ENCODE peak calls at places on chromosomes 11 and 22, in seven cellular contexts. P is MV-4-11; Q is stimulated activated CD8-positive, alpha-beta memory T cell treated with anti-CD3 and anti-CD28 coated beads, Interleukin-15, amount 100 ng/mL, for 1 hour; J is Right ventricle myocardium superior; V is GM03348; L is progenitor cell of endocrine pancreas; Y is stimulated activated CD4-positive, alpha-beta T cell treated with anti-CD3 and anti-CD28 coated beads, Interleukin-15, amount 100 ng/mL, for 48 hours. Z is an unnamed sample.

GRCh38 chr11:57763568-57763967 is 2.0 kb downstream of the CTNND1 start:
- DNase-seq in P (no peak), Q (no peak), J (no peak), V (peak), L (no peak), Y (no peak), Z (no peak)

GRCh38 chr22:30424471-30425326 is 869 bp upstream of the MTFP1 start:
- DNase-seq in P (no peak), Q (no peak), J (no peak), V (no peak), L (no peak), Y (no peak), Z (no peak)

GRCh38 chr22:48844096-48844675 is 983.5 kb downstream of the BRD1 start:
- DNase-seq in P (no peak), Q (no peak), J (peak), V (no peak), L (no peak), Y (no peak), Z (no peak)

GRCh38 chr11:122202951-122203456 is 87.0 kb upstream of the BLID start:
- DNase-seq in P (peak), Q (no peak), J (peak), V (peak), L (peak), Y (peak), Z (no peak)

GRCh38 chr11:56783448-56784041 is 35.0 kb upstream of the OR9G4 start:
- DNase-seq in P (peak), Q (no peak), J (no peak), V (peak), L (no peak), Y (no peak), Z (peak)

GRCh38 chr11:61907282-61907681 is 10.1 kb downstream of the RAB3IL1 start:
- DNase-seq in P (no peak), Q (no peak), J (peak), V (no peak), L (no peak), Y (no peak), Z (no peak)

GRCh38 chr22:28992565-28993326 is 68.9 kb downstream of the C22orf31 start:
- DNase-seq in P (no peak), Q (no peak), J (no peak), V (no peak), L (no peak), Y (no peak), Z (no peak)

GRCh38 chr22:39634530-39635399 is 64.2 kb downstream of the CACNA1I start:
- DNase-seq in P (no peak), Q (no peak), J (no peak), V (peak), L (no peak), Y (peak), Z (peak)

GRCh38 chr11:11148104-11148509 is 204.9 kb downstream of the CSNK2A3 start:
- DNase-seq in P (no peak), Q (no peak), J (peak), V (peak), L (no peak), Y (no peak), Z (peak)

GRCh38 chr11:115291391-115291744 is 212.8 kb downstream of the CADM1 start:
- DNase-seq in P (no peak), Q (no peak), J (no peak), V (no peak), L (no peak), Y (no peak), Z (no peak)

GRCh38 chr11:122327528-122327927 is 211.5 kb upstream of the BLID start:
- DNase-seq in P (no peak), Q (no peak), J (no peak), V (no peak), L (no peak), Y (no peak), Z (no peak)

GRCh38 chr22:47918936-47919505 is 1156.6 kb downstream of the TBC1D22A start:
- DNase-seq in P (no peak), Q (no peak), J (no peak), V (no peak), L (no peak), Y (no peak), Z (no peak)

GRCh38 chr11:93225642-93226041 is 27.9 kb upstream of the SLC36A4 start:
- DNase-seq in P (peak), Q (no peak), J (no peak), V (peak), L (no peak), Y (no peak), Z (no peak)

GRCh38 chr22:46079861-46080821 is 70.2 kb upstream of the PPARA start:
- DNase-seq in P (peak), Q (no peak), J (peak), V (peak), L (no peak), Y (no peak), Z (no peak)

GRCh38 chr11:85752890-85753581 is 57.9 kb downstream of the SYTL2 start:
- DNase-seq in P (no peak), Q (peak), J (peak), V (no peak), L (no peak), Y (peak), Z (no peak)

GRCh38 chr11:69280994-69281393 is 13.0 kb upstream of the MYEOV start:
- DNase-seq in P (no peak), Q (no peak), J (no peak), V (peak), L (no peak), Y (no peak), Z (peak)

GRCh38 chr22:37237371-37238268 is 6.4 kb downstream of the RAC2 start:
- DNase-seq in P (no peak), Q (no peak), J (no peak), V (peak), L (no peak), Y (no peak), Z (no peak)

GRCh38 chr11:76614471-76615183 is 55.9 kb downstream of the LRRC32 start:
- DNase-seq in P (no peak), Q (no peak), J (peak), V (no peak), L (no peak), Y (no peak), Z (no peak)

GRCh38 chr11:46865340-46865739 is 19.3 kb upstream of the CKAP5 start:
- DNase-seq in P (no peak), Q (no peak), J (no peak), V (peak), L (no peak), Y (no peak), Z (peak)

GRCh38 chr11:100827934-100828661 is 141.0 kb downstream of the ARHGAP42 start:
- DNase-seq in P (no peak), Q (no peak), J (no peak), V (no peak), L (peak), Y (no peak), Z (no peak)

GRCh38 chr11:35632301-35632700 is 14.0 kb downstream of the FJX1 start:
- DNase-seq in P (no peak), Q (no peak), J (no peak), V (no peak), L (no peak), Y (no peak), Z (peak)

GRCh38 chr11:131649861-131650260 is 279.4 kb downstream of the NTM start:
- DNase-seq in P (no peak), Q (no peak), J (no peak), V (no peak), L (no peak), Y (no peak), Z (no peak)

GRCh38 chr11:33478111-33478573 is 221.0 kb downstream of the HIPK3 start:
- DNase-seq in P (no peak), Q (no peak), J (no peak), V (no peak), L (no peak), Y (no peak), Z (no peak)

Z was measured in GM04503.